ENCODE peak calls at places on chromosomes 3 and 15, in seven cellular contexts. I, R, M, N, A, P and T are unnamed samples.

GRCh38 chr3:56915969-56916586 is 114.3 kb upstream of the ARHGEF3 start:
- DNase-seq in M (no peak), R (peak), I (no peak), N (peak), P (no peak), A (no peak), T (peak)

GRCh38 chr15:67050062-67050461 is 15.3 kb upstream of the SMAD3 start:
- DNase-seq in A (no peak), P (no peak), M (no peak), I (no peak), N (no peak), R (no peak), T (no peak)

GRCh38 chr15:95016511-95017219 is 785.3 kb downstream of the MCTP2 start:
- DNase-seq in N (no peak), I (no peak), A (no peak), M (no peak), P (no peak), R (no peak), T (no peak)

GRCh38 chr3:64011685-64012084 is 11.6 kb downstream of the PSMD6 start:
- DNase-seq in I (peak), R (no peak), P (no peak), N (no peak), M (no peak), A (no peak), T (no peak)

GRCh38 chr3:45226206-45226915 is at the start of gene TMEM158:
- DNase-seq in M (peak), N (no peak), R (peak), P (no peak), I (peak), A (peak), T (peak)

GRCh38 chr3:170079466-170080165 is 41.8 kb downstream of the GPR160 start:
- DNase-seq in R (no peak), I (no peak), M (no peak), A (peak), N (no peak), P (no peak), T (no peak)

GRCh38 chr3:125374501-125374995 is 577 bp downstream of the ZNF148 start:
- DNase-seq in I (peak), R (peak), P (no peak), M (peak), N (no peak), A (peak), T (peak)

GRCh38 chr3:105144837-105145236 is 221.9 kb upstream of the ALCAM start:
- DNase-seq in P (no peak), M (no peak), I (no peak), A (no peak), N (no peak), R (no peak), T (no peak)

GRCh38 chr15:90650956-90651689 is 66.0 kb upstream of the BLM start:
- DNase-seq in R (no peak), A (no peak), N (no peak), P (no peak), I (peak), M (no peak), T (no peak)

GRCh38 chr3:10779293-10779805 is 36.7 kb upstream of the SLC6A11 start:
- DNase-seq in A (no peak), R (no peak), P (no peak), N (no peak), M (no peak), I (no peak), T (no peak)

GRCh38 chr3:72938471-72939265 is 50.8 kb downstream of the GXYLT2 start:
- DNase-seq in A (peak), R (peak), N (no peak), P (no peak), I (peak), M (peak), T (peak)

GRCh38 chr15:36925671-36926421 is 174.5 kb downstream of the MEIS2 start:
- DNase-seq in M (no peak), I (no peak), R (no peak), A (no peak), N (no peak), P (no peak), T (no peak)

GRCh38 chr3:48428088-48428862 is 1.6 kb downstream of the PLXNB1 start:
- DNase-seq in I (no peak), P (no peak), M (no peak), R (no peak), N (no peak), A (peak), T (no peak)

GRCh38 chr3:78802588-78802930 is 965.2 kb downstream of the ROBO1 start:
- DNase-seq in M (no peak), A (no peak), R (no peak), N (no peak), P (no peak), I (no peak), T (no peak)

GRCh38 chr15:101684384-101684783 is 32.2 kb upstream of the TM2D3 start:
- DNase-seq in R (no peak), P (no peak), I (no peak), A (no peak), M (no peak), N (no peak), T (no peak)

GRCh38 chr3:114839476-114839875 is 307.6 kb downstream of the ZBTB20 start:
- DNase-seq in N (no peak), M (no peak), R (no peak), A (no peak), I (no peak), P (no peak), T (no peak)

GRCh38 chr3:127751163-127751621 is 71.1 kb downstream of the MGLL start:
- DNase-seq in M (peak), R (no peak), I (no peak), P (no peak), N (no peak), A (no peak), T (no peak)

GRCh38 chr15:27623560-27624305 is 475.4 kb downstream of the OCA2 start:
- DNase-seq in R (no peak), I (no peak), M (no peak), P (no peak), N (no peak), A (no peak), T (no peak)

GRCh38 chr15:92011611-92012367 is 158.3 kb downstream of the SLCO3A1 start:
- DNase-seq in N (no peak), I (no peak), P (peak), M (no peak), R (no peak), A (no peak), T (no peak)

GRCh38 chr3:95148107-95148506 is 1085.2 kb downstream of the NSUN3 start:
- DNase-seq in I (no peak), P (no peak), M (no peak), N (no peak), A (no peak), R (no peak), T (no peak)

GRCh38 chr3:47868306-47868705 is 65.4 kb downstream of the DHX30 start:
- DNase-seq in I (no peak), A (no peak), N (no peak), M (no peak), P (no peak), R (no peak), T (no peak)

GRCh38 chr15:66565731-66566130 is at the start of gene LCTL:
- DNase-seq in N (no peak), M (no peak), R (no peak), A (peak), P (no peak), I (peak), T (no peak)

GRCh38 chr3:183158552-183159006 is 4.0 kb downstream of the LAMP3 start:
- DNase-seq in N (peak), A (no peak), M (no peak), I (peak), P (no peak), R (peak), T (peak)

GRCh38 chr3:119362010-119362409 is 67.8 kb downstream of the ARHGAP31 start:
- DNase-seq in P (no peak), M (no peak), I (no peak), R (no peak), A (no peak), N (no peak), T (no peak)

GRCh38 chr15:53811530-53811929 is 52.1 kb upstream of the WDR72 start:
- DNase-seq in N (no peak), I (no peak), M (peak), A (peak), P (no peak), R (no peak), T (no peak)

GRCh38 chr3:194622621-194623360 is 10.4 kb downstream of the TMEM44 start:
- DNase-seq in I (no peak), M (no peak), A (no peak), R (no peak), N (no peak), P (no peak), T (no peak)

GRCh38 chr3:89586256-89586655 is 478.8 kb downstream of the EPHA3 start:
- DNase-seq in M (no peak), P (no peak), A (no peak), N (no peak), I (no peak), R (no peak), T (no peak)

GRCh38 chr3:12662593-12663310 is 1.2 kb downstream of the RAF1 start:
- DNase-seq in N (no peak), I (peak), P (no peak), R (no peak), M (peak), A (no peak), T (no peak)

GRCh38 chr3:181488536-181488935 is 223.2 kb upstream of the SOX2 start:
- DNase-seq in A (no peak), I (no peak), N (no peak), P (no peak), R (no peak), M (no peak), T (no peak)

GRCh38 chr3:190205739-190206138 is 85.0 kb upstream of the P3H2 start:
- DNase-seq in N (peak), R (no peak), I (no peak), P (no peak), A (no peak), M (no peak), T (no peak)

GRCh38 chr3:58800032-58800431 is 133.5 kb upstream of the FAM3D start:
- DNase-seq in R (no peak), A (no peak), P (no peak), I (no peak), N (no peak), M (no peak), T (no peak)

GRCh38 chr3:192850501-192850981 is 67.1 kb downstream of the MB21D2 start:
- DNase-seq in N (peak), I (no peak), A (peak), R (no peak), P (no peak), M (no peak), T (no peak)
- TF ChIP-seq TAF1 in N (no peak), I (no peak), A (no peak), R (no peak), P (no peak), M (no peak), T (peak)

GRCh38 chr3:140863481-140864084 is 78.1 kb upstream of the SLC25A36 start:
- DNase-seq in A (peak), N (peak), P (peak), I (peak), M (peak), R (peak), T (no peak)
- TF ChIP-seq TAF1 in A (no peak), N (no peak), P (no peak), I (no peak), M (no peak), R (no peak), T (no peak)

GRCh38 chr15:98669638-98670037 is 21.3 kb downstream of the IGF1R start:
- DNase-seq in P (no peak), A (no peak), I (no peak), R (no peak), M (no peak), N (no peak), T (no peak)

GRCh38 chr15:98666841-98667240 is 18.5 kb downstream of the IGF1R start:
- DNase-seq in P (no peak), M (no peak), R (no peak), I (no peak), N (no peak), A (no peak), T (no peak)

GRCh38 chr15:98667521-98668179 is 19.3 kb downstream of the IGF1R start:
- DNase-seq in N (no peak), R (no peak), I (no peak), A (no peak), P (no peak), M (no peak), T (no peak)

GRCh38 chr15:98666441-98666840 is 18.1 kb downstream of the IGF1R start:
- DNase-seq in R (no peak), A (no peak), P (no peak), N (no peak), I (no peak), M (no peak), T (no peak)

DNA sequence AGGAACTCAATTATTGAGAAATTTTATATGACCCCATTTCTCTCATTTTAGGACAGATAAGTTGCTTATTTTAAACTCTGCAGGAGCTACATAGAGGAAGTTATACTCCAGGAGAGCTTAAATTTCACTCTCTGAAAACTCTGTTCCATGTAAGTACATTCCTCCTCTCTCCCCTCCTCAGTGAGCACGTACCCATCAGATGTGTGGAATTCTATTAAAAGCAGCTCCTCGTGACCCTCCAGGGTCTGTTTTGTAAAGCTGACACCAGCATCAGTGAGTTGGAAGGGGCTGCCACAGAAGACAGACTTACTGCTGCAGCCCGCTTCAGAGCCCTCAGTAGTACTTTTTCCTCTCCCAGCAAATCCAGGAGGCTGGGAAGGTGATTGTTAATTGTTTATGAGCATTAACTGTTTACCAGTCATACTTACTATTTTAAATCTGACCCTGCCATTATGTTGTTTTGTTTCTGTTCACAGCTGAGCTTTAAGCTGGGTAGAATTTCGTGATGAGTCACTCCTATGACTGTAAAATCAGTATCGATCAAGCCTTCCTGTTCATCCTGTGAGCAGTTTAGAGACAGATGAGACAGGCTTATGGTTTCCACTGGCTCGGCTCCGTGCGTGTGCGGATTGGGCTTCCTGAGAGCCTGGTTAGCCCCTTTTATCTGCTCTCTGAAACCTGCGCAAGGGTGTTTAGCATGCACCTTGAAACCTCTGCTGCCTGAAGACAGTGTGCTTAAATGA is 20.4 kb downstream of the IGF1R start:
- DNase-seq in A (no peak), P (no peak), N (peak), R (no peak), I (no peak), M (no peak), T (no peak)
- TF ChIP-seq TAF1 in A (no peak), P (no peak), N (no peak), R (no peak), I (no peak), M (no peak), T (no peak)

GRCh38 chr15:76196286-76196948 is 114.9 kb downstream of the ETFA start:
- DNase-seq in R (no peak), M (peak), P (no peak), A (peak), I (peak), N (no peak), T (no peak)
- TF ChIP-seq TAF1 in R (no peak), M (no peak), P (no peak), A (no peak), I (no peak), N (no peak), T (no peak)

GRCh38 chr3:53804697-53805462 is 41.3 kb downstream of the CHDH start:
- DNase-seq in R (peak), M (peak), I (no peak), A (no peak), P (no peak), N (no peak), T (peak)
- TF ChIP-seq TAF1 in R (no peak), M (no peak), I (no peak), A (no peak), P (no peak), N (no peak), T (no peak)

GRCh38 chr3:62863648-62864047 is 11.6 kb downstream of the CADPS start:
- DNase-seq in A (no peak), N (no peak), I (no peak), R (no peak), M (no peak), P (no peak), T (no peak)
- TF ChIP-seq TAF1 in A (no peak), N (no peak), I (no peak), R (no peak), M (no peak), P (no peak), T (no peak)